ENCODE peak calls at places on chromosomes 6 and 20, in five cellular contexts. C is hepatocyte, L is psoas muscle, K is GM23248, O is neural progenitor cell. P is an unnamed sample.

GRCh38 chr6:38212579-38212978 is 393.1 kb downstream of the ZFAND3 start:
- DNase-seq in L (no peak), O (peak; percentile 47), K (no peak), C (no peak), P (no peak)

GRCh38 chr20:12072221-12072944 is 154.7 kb downstream of the BTBD3 start:
- DNase-seq in C (no peak), L (no peak), O (no peak), K (no peak), P (no peak)

GRCh38 chr20:51666126-51666525 is 102.1 kb downstream of the ATP9A start:
- DNase-seq in K (no peak), L (no peak), O (no peak), C (no peak), P (no peak)

GRCh38 chr20:58774214-58774613 is 76.5 kb downstream of the GNAS-AS1 start:
- DNase-seq in O (no peak), L (no peak), C (no peak), K (no peak), P (no peak)

GRCh38 chr6:89862698-89863097 is 31.6 kb upstream of the GJA10 start:
- DNase-seq in K (no peak), O (no peak), C (no peak), L (no peak), P (no peak)

GRCh38 chr6:110939429-110939828 is 19.1 kb upstream of the GTF3C6 start:
- DNase-seq in L (no peak), C (no peak), K (no peak), O (no peak), P (no peak)

GRCh38 chr6:37819802-37820712 is 530 bp downstream of the ZFAND3 start:
- DNase-seq in C (peak; percentile 69), K (peak; percentile 86), L (peak; percentile 68), O (peak; percentile 37), P (peak; percentile 71)

GRCh38 chr20:48682529-48683385 is 145.0 kb downstream of the PREX1 start:
- DNase-seq in O (peak; percentile 84), L (peak; percentile 74), K (peak; percentile 93), C (peak; percentile 90), P (peak; percentile 89)

GRCh38 chr20:57397693-57398108 is 6.5 kb downstream of the RBM38 start:
- DNase-seq in K (no peak), C (no peak), L (peak; percentile 22), O (no peak), P (no peak)

GRCh38 chr6:160808263-160808662 is 106.2 kb downstream of the PLG start:
- DNase-seq in C (no peak), L (no peak), O (no peak), K (no peak), P (no peak)

GRCh38 chr6:120198033-120198432 is 848.5 kb upstream of the MAN1A1 start:
- DNase-seq in C (peak; percentile 48), L (no peak), O (peak; percentile 24), K (no peak), P (no peak)

GRCh38 chr6:27426045-27426620 is 37.6 kb downstream of the ZNF391 start:
- DNase-seq in K (no peak), L (no peak), O (no peak), C (no peak), P (no peak)

GRCh38 chr20:2524435-2525272 is 11.7 kb upstream of the TMC2 start:
- DNase-seq in O (peak; percentile 89), C (peak; percentile 91), K (peak; percentile 86), L (peak; percentile 85), P (peak; percentile 88)

GRCh38 chr6:151063339-151063738 is 176.4 kb upstream of the AKAP12 start:
- DNase-seq in K (peak; percentile 75), C (no peak), L (no peak), O (no peak), P (no peak)

GRCh38 chr20:14361509-14362179 is 24.2 kb upstream of the FLRT3 start:
- DNase-seq in C (no peak), L (no peak), K (no peak), O (no peak), P (no peak)

GRCh38 chr20:63257629-63258028 is 3.4 kb upstream of the NKAIN4 start:
- DNase-seq in K (no peak), C (no peak), O (no peak), L (no peak), P (no peak)

GRCh38 chr6:22956029-22956715 is 386.8 kb downstream of the HDGFL1 start:
- DNase-seq in O (no peak), L (no peak), C (peak; percentile 24), K (no peak), P (no peak)

GRCh38 chr6:144395014-144395413 is 109.9 kb downstream of the UTRN start:
- DNase-seq in C (no peak), K (peak; percentile 53), O (no peak), L (no peak), P (no peak)

GRCh38 chr20:61600061-61600460 is 348.0 kb downstream of the CDH4 start:
- DNase-seq in O (no peak), L (no peak), C (no peak), K (no peak), P (no peak)

GRCh38 chr6:105485456-105485855 is 82.6 kb upstream of the PREP start:
- DNase-seq in K (no peak), L (no peak), C (no peak), O (peak; percentile 29), P (no peak)

GRCh38 chr6:27188885-27189418 is 58.5 kb upstream of the PRSS16 start:
- DNase-seq in L (peak; percentile 40), K (peak; percentile 88), C (peak; percentile 94), O (peak; percentile 91), P (peak; percentile 58)

GRCh38 chr20:25139061-25139705 is 56.3 kb upstream of the ENTPD6 start:
- DNase-seq in K (no peak), L (no peak), O (peak; percentile 31), C (no peak), P (no peak)

GRCh38 chr20:50185426-50185825 is 5.2 kb upstream of the CEBPB start:
- DNase-seq in K (no peak), C (no peak), L (no peak), O (no peak), P (no peak)

GRCh38 chr6:163459536-163459935 is 45.0 kb downstream of the QKI start:
- DNase-seq in C (no peak), L (no peak), K (no peak), O (no peak), P (no peak)

GRCh38 chr20:8389381-8390368 is 257.6 kb downstream of the PLCB1 start:
- DNase-seq in O (peak; percentile 63), K (peak; percentile 67), L (no peak), C (peak; percentile 66), P (no peak)

GRCh38 chr6:37272834-37273566 is 15.1 kb upstream of the TMEM217 start:
- DNase-seq in C (no peak), L (no peak), K (no peak), O (no peak), P (no peak)

GRCh38 chr20:58623579-58624473 is 27.3 kb upstream of the STX16 start:
- DNase-seq in C (peak; percentile 89), L (peak; percentile 77), K (peak; percentile 99), O (no peak), P (no peak)

GRCh38 chr6:139027620-139028182 is 844 bp upstream of the ABRACL start:
- DNase-seq in C (peak; percentile 72), K (peak; percentile 64), O (peak; percentile 42), L (no peak), P (no peak)

GRCh38 chr6:26207248-26207801 is 120.1 kb downstream of the HFE start:
- DNase-seq in K (no peak), L (no peak), C (no peak), O (no peak), P (no peak)

GRCh38 chr20:43786885-43787284 is 60.1 kb upstream of the GTSF1L start:
- DNase-seq in O (no peak), K (no peak), L (no peak), C (no peak), P (no peak)

GRCh38 chr20:34644951-34645350 is 31.9 kb downstream of the PIGU start:
- DNase-seq in L (no peak), C (no peak), K (no peak), O (no peak), P (no peak)

GRCh38 chr20:13302647-13303425 is 81.8 kb downstream of the ISM1 start:
- DNase-seq in K (peak; percentile 60), L (no peak), C (peak; percentile 53), O (peak; percentile 52), P (no peak)

GRCh38 chr6:62923728-62924127 is 287.5 kb upstream of the FKBP1C start:
- DNase-seq in C (no peak), O (no peak), K (no peak), L (no peak), P (no peak)

DNA sequence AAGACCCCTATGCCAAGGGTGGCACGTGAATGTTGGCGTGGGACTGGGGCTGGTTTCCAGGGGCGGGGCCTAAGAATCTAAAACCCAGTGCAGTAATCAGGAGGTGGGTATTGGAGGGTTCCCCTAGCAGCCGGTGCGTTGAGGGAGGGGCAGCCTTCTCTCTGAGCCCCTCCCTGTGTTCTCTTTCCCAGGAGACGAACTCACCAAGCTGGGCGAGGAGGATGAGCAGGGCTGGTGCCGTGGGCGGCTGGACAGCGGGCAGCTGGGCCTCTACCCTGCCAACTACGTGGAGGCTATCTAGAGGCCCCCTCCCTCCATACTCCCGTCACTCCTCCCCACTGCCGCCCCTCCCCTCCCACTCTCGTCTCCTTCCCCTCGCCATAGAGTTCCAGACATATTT is 23.9 kb downstream of the SPDEF start:
- DNase-seq in L (no peak), K (no peak), C (no peak), O (no peak), P (no peak)
- H3K4me3 ChIP-seq in L (peak overlapping the region; percentile 46), K (no peak overlapping the region), C (no peak overlapping the region), O (no peak overlapping the region), P (no peak overlapping the region)

GRCh38 chr20:31707994-31708744 is 14.5 kb downstream of the BCL2L1 start:
- DNase-seq in L (peak; percentile 80), K (no peak), C (peak; percentile 64), O (no peak), P (no peak)
- H3K27ac ChIP-seq in L (peak overlapping the region; percentile 85), K (no peak overlapping the region), C (peak overlapping the region; percentile 99), O (no peak overlapping the region), P (peak overlapping the region; percentile 79)

GRCh38 chr6:156953478-156954146 is 176.4 kb downstream of the ARID1B start:
- DNase-seq in O (peak; percentile 85), C (peak; percentile 92), K (peak; percentile 98), L (no peak), P (no peak)

GRCh38 chr6:156956286-156956685 is 179.1 kb downstream of the ARID1B start:
- DNase-seq in O (no peak), K (peak; percentile 31), L (no peak), C (no peak), P (no peak)

GRCh38 chr6:156955494-156956183 is 178.5 kb downstream of the ARID1B start:
- DNase-seq in C (no peak), K (no peak), O (no peak), L (peak; percentile 70), P (no peak)

GRCh38 chr6:156954191-156954590 is 177.0 kb downstream of the ARID1B start:
- DNase-seq in O (no peak), L (no peak), K (peak; percentile 57), C (no peak), P (no peak)

DNA sequence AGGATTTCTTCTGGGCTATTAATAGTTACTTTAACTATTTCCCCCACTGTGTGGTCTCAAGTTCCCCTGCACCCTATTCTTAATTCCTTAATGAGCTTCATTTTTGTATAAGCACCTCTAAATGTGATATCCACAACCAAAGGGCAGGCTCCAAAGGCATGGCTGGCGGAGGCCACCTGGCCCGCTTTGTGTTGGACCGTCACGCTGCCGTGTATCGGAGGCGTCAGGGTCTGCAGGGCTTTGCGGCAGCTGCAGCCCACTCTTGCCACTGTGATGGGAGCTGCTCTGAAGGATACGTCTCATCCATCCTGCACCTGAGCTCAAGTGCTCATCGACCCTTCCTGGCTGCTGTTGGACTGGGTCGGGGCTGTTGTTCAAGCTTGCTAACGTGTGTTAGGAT is 177.6 kb downstream of the ARID1B start:
- DNase-seq in L (no peak), O (no peak), K (no peak), C (no peak), P (no peak)
- H3K4me1 ChIP-seq in L (peaks cover 93% of the 10 kb centered on the region), O (peaks cover 19% of the 10 kb centered on the region), K (peaks cover 28% of the 10 kb centered on the region), C (peaks cover 30% of the 10 kb centered on the region), P (peaks cover 11% of the 10 kb centered on the region)

GRCh38 chr6:107564223-107564855 is 74.4 kb downstream of the SOBP start:
- DNase-seq in O (no peak), L (no peak), K (no peak), C (no peak), P (no peak)
- H3K4me3 ChIP-seq in O (no peak overlapping the region), L (no peak overlapping the region), K (no peak overlapping the region), C (no peak overlapping the region), P (no peak overlapping the region)

P was measured in lung.